ENCODE peak calls at places on chromosomes 3 and 15, in eight cellular contexts. V is heart left ventricle; P is CD4-positive, alpha-beta memory T cell; X is Panc1; R is MM.1S; U is ascending aorta; L is CD8-positive, alpha-beta memory T cell; C is AG04450. O is an unnamed sample.

GRCh38 chr15:92159906-92160841 is 233.5 kb upstream of the ST8SIA2 start:
- DNase-seq in V (no peak), X (no peak), U (no peak), P (no peak), L (no peak), C (no peak), R (no peak), O (no peak)

GRCh38 chr15:40340038-40340739 is 550 bp downstream of the CCDC9B start:
- DNase-seq in C (no peak), P (no peak), U (peak), L (no peak), R (no peak), V (peak), X (no peak), O (no peak)

GRCh38 chr3:197428117-197428761 is 127.5 kb downstream of the BDH1 start:
- DNase-seq in R (no peak), P (peak), C (no peak), V (peak), L (peak), U (no peak), X (no peak), O (no peak)

GRCh38 chr3:139491027-139491700 is 14.8 kb upstream of the RBP2 start:
- DNase-seq in L (no peak), X (no peak), V (no peak), R (no peak), P (no peak), U (no peak), C (no peak), O (no peak)

GRCh38 chr3:129607391-129608068 is 1.1 kb upstream of the PLXND1 start:
- DNase-seq in C (no peak), V (no peak), P (no peak), L (no peak), X (no peak), R (no peak), U (no peak), O (no peak)

GRCh38 chr3:18556503-18556902 is 131.4 kb upstream of the SATB1 start:
- DNase-seq in P (peak), V (no peak), C (no peak), L (peak), U (no peak), R (no peak), X (no peak), O (no peak)

GRCh38 chr3:142782616-142783015 is 58.8 kb downstream of the TRPC1 start:
- DNase-seq in L (no peak), U (no peak), V (no peak), P (no peak), C (no peak), X (no peak), R (no peak), O (no peak)

GRCh38 chr15:72272213-72272996 is at the start of gene PARP6:
- DNase-seq in X (peak), V (peak), L (peak), C (peak), P (peak), R (peak), U (peak), O (peak)

GRCh38 chr15:71456812-71457211 is 341.5 kb downstream of the THSD4 start:
- DNase-seq in L (no peak), V (no peak), C (no peak), X (no peak), U (no peak), P (no peak), R (no peak), O (no peak)

GRCh38 chr3:152399374-152399773 is 130.6 kb downstream of the MBNL1 start:
- DNase-seq in R (no peak), V (no peak), L (no peak), U (no peak), X (no peak), C (no peak), P (no peak), O (no peak)

GRCh38 chr3:37183375-37183831 is 9.0 kb upstream of the LRRFIP2 start:
- DNase-seq in V (no peak), P (no peak), U (no peak), C (peak), R (no peak), L (no peak), X (peak), O (no peak)

GRCh38 chr15:26073430-26074333 is 210.6 kb upstream of the ATP10A start:
- DNase-seq in L (no peak), P (no peak), U (no peak), R (no peak), X (no peak), C (no peak), V (no peak), O (no peak)

GRCh38 chr3:172598904-172599303 is 75.7 kb upstream of the TNFSF10 start:
- DNase-seq in X (no peak), L (no peak), U (no peak), V (no peak), C (no peak), P (no peak), R (no peak), O (no peak)

GRCh38 chr3:14518893-14519292 is 21.2 kb downstream of the GRIP2 start:
- DNase-seq in C (no peak), V (peak), L (no peak), U (no peak), P (no peak), R (no peak), X (no peak), O (no peak)

GRCh38 chr3:48248095-48248863 is 7.4 kb downstream of the ZNF589 start:
- DNase-seq in P (no peak), X (no peak), V (no peak), C (no peak), U (no peak), R (no peak), L (no peak), O (no peak)

GRCh38 chr3:186888569-186888968 is 41.8 kb upstream of the ST6GAL1 start:
- DNase-seq in P (no peak), V (peak), L (no peak), U (no peak), R (no peak), X (no peak), C (no peak), O (no peak)

GRCh38 chr3:15206662-15207576 is 873 bp downstream of the CAPN7 start:
- DNase-seq in L (peak), C (no peak), X (no peak), U (no peak), R (peak), P (peak), V (no peak), O (no peak)

GRCh38 chr15:28219116-28219515 is 102.9 kb downstream of the HERC2 start:
- DNase-seq in X (no peak), C (no peak), R (no peak), P (no peak), V (no peak), U (no peak), L (no peak), O (no peak)

GRCh38 chr15:42805266-42805665 is 68.3 kb upstream of the CDAN1 start:
- DNase-seq in R (no peak), U (no peak), V (no peak), L (no peak), P (no peak), X (no peak), C (no peak), O (no peak)

GRCh38 chr3:72960812-72961518 is 35.6 kb upstream of the PPP4R2 start:
- DNase-seq in R (no peak), U (no peak), V (peak), L (no peak), X (no peak), C (peak), P (no peak), O (peak)

GRCh38 chr3:49013738-49014660 is 4.4 kb downstream of the DALRD3 start:
- DNase-seq in C (no peak), R (peak), U (no peak), X (no peak), V (no peak), P (peak), L (no peak), O (no peak)

GRCh38 chr15:36810656-36811449 is 231.4 kb downstream of the CDIN1 start:
- DNase-seq in X (peak), R (no peak), L (no peak), U (no peak), P (no peak), C (no peak), V (no peak), O (no peak)

GRCh38 chr3:107285197-107285596 is 92.0 kb upstream of the CCDC54 start:
- DNase-seq in X (no peak), R (no peak), P (no peak), C (no peak), U (no peak), L (no peak), V (no peak), O (no peak)

GRCh38 chr15:57324944-57325679 is 51.2 kb upstream of the CGNL1 start:
- DNase-seq in R (no peak), C (no peak), U (no peak), V (no peak), P (no peak), X (no peak), L (no peak), O (no peak)
- H3K27ac ChIP-seq in R (no peak), C (no peak), U (no peak), V (no peak), P (no peak), X (no peak), L (peak), O (no peak)

DNA sequence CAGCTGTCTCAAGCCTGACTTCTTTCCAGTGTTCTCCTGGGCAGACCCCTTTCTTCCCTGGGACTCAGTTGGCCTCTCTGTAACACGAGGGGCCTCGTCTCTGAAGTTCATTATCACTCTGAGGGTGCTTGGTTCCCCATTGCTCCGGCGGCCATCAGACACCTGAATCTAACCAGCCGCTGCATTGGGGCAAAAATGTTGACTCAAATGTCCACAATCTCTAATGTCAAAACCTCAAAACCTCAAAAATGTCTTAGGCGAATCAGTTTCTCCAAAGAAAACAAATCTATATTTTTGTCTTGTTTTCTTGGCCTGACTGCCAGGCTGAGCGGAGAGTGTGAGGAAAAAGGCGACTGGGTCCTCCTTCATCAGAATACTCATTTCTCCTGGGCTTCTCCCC is 220.7 kb downstream of the VPS13C start:
- DNase-seq in L (no peak), C (no peak), P (no peak), R (peak), X (no peak), U (no peak), V (no peak), O (no peak)
- H3K27ac ChIP-seq in L (no peak), C (no peak), P (no peak), R (no peak), X (no peak), U (no peak), V (no peak), O (no peak)

DNA sequence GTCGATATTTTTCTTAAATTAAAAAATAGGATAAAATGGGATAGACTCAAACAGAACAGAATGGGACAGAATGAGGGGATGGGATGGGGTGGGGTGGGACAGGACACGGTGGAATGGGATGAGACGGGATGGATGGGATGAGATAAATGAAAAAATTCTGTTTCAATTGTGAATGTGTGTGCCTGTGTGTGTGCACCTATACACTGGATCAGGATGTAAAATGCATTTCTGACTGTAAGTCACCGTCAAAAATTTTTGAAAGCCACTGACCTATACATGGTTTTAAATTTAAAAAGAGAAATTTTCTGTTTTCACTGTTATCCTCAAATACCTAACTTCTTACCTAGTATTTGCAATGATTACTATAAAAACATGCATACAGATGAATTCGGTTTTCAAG is 108.7 kb upstream of the UBE2E2 start:
- DNase-seq in R (no peak), C (no peak), V (no peak), X (no peak), P (no peak), L (no peak), U (no peak), O (no peak)
- H3K27ac ChIP-seq in R (no peak), C (no peak), V (no peak), X (no peak), P (no peak), L (no peak), U (no peak), O (no peak)

GRCh38 chr15:76916369-76916768 is 11.2 kb upstream of the SCAPER start:
- DNase-seq in R (no peak), X (no peak), P (no peak), L (no peak), V (no peak), U (no peak), C (no peak), O (no peak)

GRCh38 chr15:76912430-76912829 is 7.3 kb upstream of the SCAPER start:
- DNase-seq in L (no peak), C (no peak), X (no peak), P (no peak), V (no peak), R (no peak), U (no peak), O (no peak)

GRCh38 chr15:76913737-76914136 is 8.6 kb upstream of the SCAPER start:
- DNase-seq in C (no peak), V (no peak), X (no peak), U (no peak), L (no peak), R (no peak), P (no peak), O (no peak)
- H3K27ac ChIP-seq in C (no peak), V (no peak), X (no peak), U (no peak), L (no peak), R (no peak), P (no peak), O (no peak)

DNA sequence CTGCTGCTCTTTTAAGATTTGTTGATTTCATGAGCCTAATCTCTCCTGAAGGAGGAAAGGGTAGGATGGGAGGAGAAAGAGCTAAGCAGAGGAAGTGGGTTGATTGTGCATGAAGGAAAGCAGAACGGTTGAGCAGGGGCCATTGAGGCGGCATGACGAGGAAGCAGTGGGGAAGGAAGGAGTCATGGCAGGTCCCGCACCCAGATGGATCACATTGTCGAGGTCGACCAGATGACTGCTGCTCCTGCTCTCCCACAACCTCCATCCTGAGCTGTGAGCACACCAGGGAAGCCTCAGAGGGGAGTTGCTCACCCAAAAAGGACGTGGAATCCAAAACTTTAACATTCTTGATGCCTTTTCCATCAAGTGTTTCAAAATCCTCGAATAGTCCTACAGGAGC is 42.8 kb downstream of the ABTB1 start:
- DNase-seq in U (no peak), V (no peak), C (no peak), L (no peak), R (no peak), P (no peak), X (no peak), O (no peak)
- H3K27ac ChIP-seq in U (no peak), V (peak), C (no peak), L (no peak), R (no peak), P (no peak), X (no peak), O (no peak)

DNA sequence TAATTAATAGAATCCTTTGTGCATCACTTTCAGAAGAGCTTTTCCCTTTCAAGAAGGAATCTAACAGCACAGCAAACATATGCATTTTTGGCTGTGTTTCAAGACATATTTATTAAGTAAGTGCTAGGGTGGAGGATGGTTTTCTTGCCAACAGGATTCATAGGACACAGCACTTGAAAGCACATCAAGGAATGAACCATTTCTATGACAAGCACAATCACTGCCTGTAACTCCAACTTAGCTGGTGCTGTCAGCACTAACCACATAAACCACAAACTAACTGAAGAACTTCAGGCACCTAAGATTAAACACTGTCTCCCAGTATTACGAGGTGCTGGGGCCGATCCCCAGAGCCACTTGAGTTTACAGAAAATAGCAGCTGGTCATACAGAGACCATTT is 35.5 kb upstream of the SPRED1 start:
- DNase-seq in C (peak), U (no peak), V (no peak), L (no peak), X (peak), R (peak), P (no peak), O (no peak)
- H3K27ac ChIP-seq in C (no peak), U (no peak), V (no peak), L (no peak), X (no peak), R (no peak), P (no peak), O (no peak)

O was measured in right lobe of liver.